ENCODE peak calls at places on chromosomes 11 and 22, in seven cellular contexts. O is HEK293T, V is WTC11, F is kidney glomerular epithelial cell, R is right cardiac atrium, M is spleen, C is uterus. K is an unnamed sample.
A peak's percentile ranks its signal among the peaks of the same experiment; 100 is the strongest.

GRCh38 chr11:73249304-73249703 is 22.8 kb upstream of the P2RY6 start:
- DNase-seq in C (no peak), M (no peak), O (no peak), F (peak; percentile 81), V (no peak), R (no peak), K (no peak)

GRCh38 chr11:124315052-124315451 is 1.3 kb upstream of the OR8D1 start:
- DNase-seq in O (no peak), V (no peak), R (no peak), C (no peak), M (no peak), F (no peak), K (no peak)

GRCh38 chr11:385594-386351 is 8.2 kb upstream of the PKP3 start:
- DNase-seq in C (no peak), R (peak; percentile 8), O (no peak), F (no peak), V (no peak), M (no peak), K (no peak)

GRCh38 chr22:23376256-23376655 is 195.9 kb downstream of the BCR start:
- DNase-seq in R (no peak), O (peak; percentile 69), F (no peak), C (no peak), V (peak; percentile 64), M (no peak), K (no peak)

GRCh38 chr11:35029979-35030378 is 109.0 kb upstream of the CD44 start:
- DNase-seq in V (no peak), C (no peak), M (no peak), F (no peak), R (no peak), O (no peak), K (no peak)

GRCh38 chr11:37465221-37465620 is 867.2 kb upstream of the RAG2 start:
- DNase-seq in R (no peak), M (no peak), O (no peak), F (no peak), V (no peak), C (no peak), K (no peak)

GRCh38 chr22:31681625-31682345 is 19.8 kb upstream of the PISD start:
- DNase-seq in O (no peak), C (no peak), V (no peak), M (no peak), F (no peak), R (no peak), K (no peak)

GRCh38 chr22:41401781-41402648 is 20.3 kb downstream of the TEF start:
- DNase-seq in F (peak; percentile 69), R (peak; percentile 87), M (no peak), C (peak; percentile 60), V (no peak), O (no peak), K (no peak)

GRCh38 chr11:32395127-32395526 is 40.2 kb downstream of the WT1 start:
- DNase-seq in M (no peak), R (no peak), V (no peak), F (no peak), C (no peak), O (no peak), K (no peak)

GRCh38 chr11:114774599-114775365 is 96.5 kb downstream of the NXPE2 start:
- DNase-seq in V (peak; percentile 81), M (no peak), F (peak; percentile 37), O (peak; percentile 74), R (peak; percentile 43), C (no peak), K (peak; percentile 49)

GRCh38 chr22:28907311-28908008 is 24.1 kb downstream of the ZNRF3 start:
- DNase-seq in F (no peak), R (no peak), O (no peak), C (no peak), V (no peak), M (no peak), K (no peak)

GRCh38 chr11:1702506-1702905 is 5.5 kb downstream of the KRTAP5-6 start:
- DNase-seq in C (no peak), R (no peak), M (peak; percentile 4), V (no peak), F (no peak), O (no peak), K (no peak)

GRCh38 chr11:3615998-3616397 is 25.8 kb downstream of the ART5 start:
- DNase-seq in M (peak; percentile 66), V (no peak), R (no peak), O (no peak), F (no peak), C (no peak), K (no peak)

GRCh38 chr22:44591146-44591790 is 93.2 kb upstream of the RTL6 start:
- DNase-seq in V (no peak), F (no peak), O (no peak), M (no peak), C (no peak), R (no peak), K (no peak)

GRCh38 chr11:128522943-128523518 is 64.3 kb downstream of the ETS1 start:
- DNase-seq in V (no peak), M (no peak), R (no peak), C (no peak), F (no peak), O (no peak), K (no peak)

GRCh38 chr22:31102441-31103081 is 4.8 kb downstream of the SELENOM start:
- DNase-seq in F (no peak), O (no peak), M (peak; percentile 62), V (no peak), C (peak; percentile 91), R (peak; percentile 88), K (no peak)

GRCh38 chr11:2583605-2583958 is 116.2 kb downstream of the KCNQ1OT1 start:
- DNase-seq in O (no peak), M (peak; percentile 71), F (no peak), C (no peak), R (peak; percentile 37), V (no peak), K (no peak)

GRCh38 chr11:102323542-102324261 is 6.4 kb downstream of the BIRC3 start:
- DNase-seq in F (peak; percentile 56), R (no peak), V (no peak), C (no peak), O (no peak), M (no peak), K (no peak)

GRCh38 chr11:126352934-126353801 is 2.3 kb upstream of the ST3GAL4 start:
- DNase-seq in M (peak; percentile 20), V (no peak), O (no peak), F (peak; percentile 11), C (no peak), R (peak; percentile 5), K (no peak)

GRCh38 chr11:36565033-36565610 is 2.7 kb upstream of the RAG1 start:
- DNase-seq in C (no peak), F (no peak), O (no peak), R (no peak), M (no peak), V (no peak), K (no peak)

K was measured in NCI-H748 treated with DMSO at 0.1 percent for 48 hours.